ENCODE peak calls at places on chromosomes 3 and 15, in ten cellular contexts. One of them, this sample, is unnamed.

GRCh38 chr15:26882616-26883365 is 15.9 kb downstream of the GABRA5 start:
- DNase-seq in GM12892: no peak
- DNase-seq in spleen: no peak
- DNase-seq in sigmoid colon: no peak
- DNase-seq in stomach: no peak
- DNase-seq in HCT116: no peak
- DNase-seq in H1: no peak
- DNase-seq in upper lobe of left lung: peak
- DNase-seq in prostate gland: no peak
- DNase-seq in GM12891: no peak
- DNase-seq in this sample: no peak

GRCh38 chr3:159149633-159150032 is 347.8 kb downstream of the MFSD1 start:
- DNase-seq in GM12892: no peak
- DNase-seq in spleen: no peak
- DNase-seq in sigmoid colon: no peak
- DNase-seq in stomach: no peak
- DNase-seq in HCT116: no peak
- DNase-seq in H1: no peak
- DNase-seq in upper lobe of left lung: no peak
- DNase-seq in prostate gland: no peak
- DNase-seq in GM12891: no peak
- DNase-seq in this sample: no peak

GRCh38 chr15:69164807-69165636 is 4.6 kb downstream of the GLCE start:
- DNase-seq in GM12892: no peak
- DNase-seq in spleen: no peak
- DNase-seq in sigmoid colon: no peak
- DNase-seq in stomach: no peak
- DNase-seq in HCT116: no peak
- DNase-seq in H1: no peak
- DNase-seq in upper lobe of left lung: no peak
- DNase-seq in prostate gland: no peak
- DNase-seq in GM12891: no peak
- DNase-seq in this sample: no peak

GRCh38 chr3:28376424-28376823 is 27.8 kb upstream of the AZI2 start:
- DNase-seq in GM12892: no peak
- DNase-seq in spleen: no peak
- DNase-seq in sigmoid colon: no peak
- DNase-seq in stomach: no peak
- DNase-seq in HCT116: no peak
- DNase-seq in H1: no peak
- DNase-seq in upper lobe of left lung: no peak
- DNase-seq in prostate gland: no peak
- DNase-seq in GM12891: no peak
- DNase-seq in this sample: no peak

GRCh38 chr3:106837616-106838015 is 539.6 kb upstream of the CCDC54 start:
- DNase-seq in GM12892: no peak
- DNase-seq in spleen: no peak
- DNase-seq in sigmoid colon: no peak
- DNase-seq in stomach: no peak
- DNase-seq in HCT116: no peak
- DNase-seq in H1: no peak
- DNase-seq in upper lobe of left lung: no peak
- DNase-seq in prostate gland: no peak
- DNase-seq in GM12891: no peak
- DNase-seq in this sample: no peak

GRCh38 chr3:17300441-17300840 is 415.7 kb downstream of the PLCL2 start:
- DNase-seq in GM12892: no peak
- DNase-seq in spleen: no peak
- DNase-seq in sigmoid colon: no peak
- DNase-seq in stomach: no peak
- DNase-seq in HCT116: no peak
- DNase-seq in H1: no peak
- DNase-seq in upper lobe of left lung: no peak
- DNase-seq in prostate gland: no peak
- DNase-seq in GM12891: no peak
- DNase-seq in this sample: no peak

GRCh38 chr3:160616311-160616710 is 50.9 kb upstream of the KPNA4 start:
- DNase-seq in GM12892: no peak
- DNase-seq in spleen: no peak
- DNase-seq in sigmoid colon: no peak
- DNase-seq in stomach: no peak
- DNase-seq in HCT116: no peak
- DNase-seq in H1: no peak
- DNase-seq in upper lobe of left lung: no peak
- DNase-seq in prostate gland: no peak
- DNase-seq in GM12891: no peak
- DNase-seq in this sample: no peak

GRCh38 chr3:127712461-127712860 is 39.7 kb downstream of the ABTB1 start:
- DNase-seq in GM12892: no peak
- DNase-seq in spleen: peak
- DNase-seq in sigmoid colon: peak
- DNase-seq in stomach: no peak
- DNase-seq in HCT116: no peak
- DNase-seq in H1: no peak
- DNase-seq in upper lobe of left lung: no peak
- DNase-seq in prostate gland: no peak
- DNase-seq in GM12891: no peak
- DNase-seq in this sample: no peak

GRCh38 chr3:52068055-52068704 is 11.8 kb upstream of the DUSP7 start:
- DNase-seq in GM12892: no peak
- DNase-seq in spleen: no peak
- DNase-seq in sigmoid colon: no peak
- DNase-seq in stomach: no peak
- DNase-seq in HCT116: no peak
- DNase-seq in H1: no peak
- DNase-seq in upper lobe of left lung: no peak
- DNase-seq in prostate gland: no peak
- DNase-seq in GM12891: no peak
- DNase-seq in this sample: no peak

GRCh38 chr3:111072016-111072891 is 638 bp downstream of the NECTIN3 start:
- DNase-seq in GM12892: no peak
- DNase-seq in spleen: peak
- DNase-seq in sigmoid colon: peak
- DNase-seq in stomach: peak
- DNase-seq in HCT116: no peak
- DNase-seq in H1: no peak
- DNase-seq in upper lobe of left lung: peak
- DNase-seq in prostate gland: peak
- DNase-seq in GM12891: no peak
- DNase-seq in this sample: peak

GRCh38 chr15:70036585-70037343 is 61.0 kb downstream of the TLE3 start:
- DNase-seq in GM12892: peak
- DNase-seq in spleen: peak
- DNase-seq in sigmoid colon: no peak
- DNase-seq in stomach: peak
- DNase-seq in HCT116: no peak
- DNase-seq in H1: no peak
- DNase-seq in upper lobe of left lung: no peak
- DNase-seq in prostate gland: no peak
- DNase-seq in GM12891: no peak
- DNase-seq in this sample: peak

GRCh38 chr15:81271761-81272644 is 51.9 kb downstream of the STARD5 start:
- DNase-seq in GM12892: no peak
- DNase-seq in spleen: no peak
- DNase-seq in sigmoid colon: no peak
- DNase-seq in stomach: no peak
- DNase-seq in HCT116: no peak
- DNase-seq in H1: no peak
- DNase-seq in upper lobe of left lung: no peak
- DNase-seq in prostate gland: peak
- DNase-seq in GM12891: no peak
- DNase-seq in this sample: no peak

GRCh38 chr15:86016750-86017149 is 62.9 kb upstream of the AGBL1 start:
- DNase-seq in GM12892: no peak
- DNase-seq in spleen: no peak
- DNase-seq in sigmoid colon: no peak
- DNase-seq in stomach: no peak
- DNase-seq in HCT116: no peak
- DNase-seq in H1: no peak
- DNase-seq in upper lobe of left lung: no peak
- DNase-seq in prostate gland: no peak
- DNase-seq in GM12891: no peak
- DNase-seq in this sample: no peak

GRCh38 chr3:45397754-45398153 is 9.4 kb downstream of the LARS2 start:
- DNase-seq in GM12892: no peak
- DNase-seq in spleen: no peak
- DNase-seq in sigmoid colon: no peak
- DNase-seq in stomach: no peak
- DNase-seq in HCT116: no peak
- DNase-seq in H1: no peak
- DNase-seq in upper lobe of left lung: no peak
- DNase-seq in prostate gland: no peak
- DNase-seq in GM12891: no peak
- DNase-seq in this sample: no peak

DNA sequence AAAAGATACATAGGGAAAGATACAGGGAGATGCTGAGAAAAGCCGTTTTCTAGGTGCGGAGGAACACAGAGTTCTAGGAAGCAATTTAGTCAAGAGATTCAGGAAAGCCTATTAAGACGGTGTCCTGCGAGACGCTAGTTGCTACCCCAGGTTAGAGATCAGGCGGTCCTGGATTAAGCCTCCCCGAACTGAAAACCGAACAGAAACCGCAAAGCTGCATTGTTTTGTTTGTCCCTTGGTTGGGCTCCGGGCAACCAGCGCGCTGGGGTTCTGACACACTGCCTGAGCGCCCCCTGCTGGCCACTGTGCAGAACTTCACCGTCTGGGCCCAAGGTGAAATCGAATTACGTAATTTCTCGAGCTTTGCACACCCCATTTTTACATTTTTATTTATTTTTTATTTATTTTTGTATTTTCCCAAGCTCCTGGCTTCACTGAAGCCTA is 37.3 kb upstream of the NDUFB4 start:
- DNase-seq in GM12892: peak
- DNase-seq in spleen: peak
- DNase-seq in sigmoid colon: peak
- DNase-seq in stomach: peak
- DNase-seq in HCT116: peak
- DNase-seq in H1: no peak
- DNase-seq in upper lobe of left lung: peak
- DNase-seq in prostate gland: peak
- DNase-seq in GM12891: peak
- DNase-seq in this sample: peak
- TF ChIP-seq POLR2A in GM12892: no peak
- TF ChIP-seq POLR2A in spleen: no peak
- TF ChIP-seq POLR2A in sigmoid colon: no peak
- TF ChIP-seq POLR2A in stomach: no peak
- TF ChIP-seq POLR2A in HCT116: no peak
- TF ChIP-seq POLR2A in H1: no peak
- TF ChIP-seq POLR2A in upper lobe of left lung: no peak
- TF ChIP-seq POLR2A in prostate gland: no peak
- TF ChIP-seq POLR2A in GM12891: no peak
- TF ChIP-seq POLR2A in this sample: no peak

GRCh38 chr3:149016669-149017541 is 25.6 kb downstream of the GYG1 start:
- DNase-seq in GM12892: no peak
- DNase-seq in spleen: no peak
- DNase-seq in sigmoid colon: no peak
- DNase-seq in stomach: no peak
- DNase-seq in HCT116: no peak
- DNase-seq in H1: no peak
- DNase-seq in upper lobe of left lung: no peak
- DNase-seq in prostate gland: no peak
- DNase-seq in GM12891: no peak
- DNase-seq in this sample: no peak
- TF ChIP-seq POLR2AphosphoS5 in GM12892: no peak
- TF ChIP-seq POLR2AphosphoS5 in spleen: no peak
- TF ChIP-seq POLR2AphosphoS5 in sigmoid colon: no peak
- TF ChIP-seq POLR2AphosphoS5 in stomach: peak
- TF ChIP-seq POLR2AphosphoS5 in HCT116: no peak
- TF ChIP-seq POLR2AphosphoS5 in H1: no peak
- TF ChIP-seq POLR2AphosphoS5 in upper lobe of left lung: no peak
- TF ChIP-seq POLR2AphosphoS5 in prostate gland: peak
- TF ChIP-seq POLR2AphosphoS5 in GM12891: no peak
- TF ChIP-seq POLR2AphosphoS5 in this sample: no peak

DNA sequence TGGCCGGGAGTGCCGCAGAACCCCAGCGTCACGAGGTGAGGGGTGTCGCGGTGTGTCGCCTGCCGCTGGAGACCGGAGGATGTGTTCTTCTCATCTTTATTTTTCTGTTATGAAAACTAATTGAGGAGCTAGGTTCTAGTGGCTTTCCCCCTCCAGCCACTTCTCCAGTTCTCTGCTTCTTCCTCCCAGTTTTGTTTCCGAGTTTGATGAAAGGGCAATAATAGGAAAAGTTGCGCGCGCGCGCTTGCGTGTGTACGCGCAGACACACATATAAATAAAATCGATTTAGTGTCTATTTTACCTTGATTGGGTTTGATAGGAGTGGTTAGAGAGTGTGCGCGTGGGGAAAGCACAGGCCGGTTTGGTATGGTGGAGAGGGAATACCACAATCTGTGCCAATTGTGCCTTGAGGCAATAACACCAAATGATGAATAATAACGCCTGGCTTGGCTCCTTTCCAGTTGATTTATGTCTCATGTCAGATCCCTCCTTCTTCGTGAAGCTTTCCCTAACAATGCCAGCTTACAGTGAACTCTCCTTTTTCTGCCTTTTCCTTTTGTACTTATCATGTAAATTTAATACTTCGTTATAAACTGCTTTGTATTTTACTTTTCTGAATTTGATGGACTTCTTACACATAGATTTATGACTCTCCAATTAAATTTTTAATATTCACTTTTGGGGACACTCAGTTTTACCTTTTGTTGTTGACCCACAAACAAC is 1.5 kb downstream of the TIPARP start:
- DNase-seq in GM12892: no peak
- DNase-seq in spleen: no peak
- DNase-seq in sigmoid colon: peak
- DNase-seq in stomach: peak
- DNase-seq in HCT116: peak
- DNase-seq in H1: no peak
- DNase-seq in upper lobe of left lung: no peak
- DNase-seq in prostate gland: peak
- DNase-seq in GM12891: no peak
- DNase-seq in this sample: peak
- TF ChIP-seq POLR2A in GM12892: no peak
- TF ChIP-seq POLR2A in spleen: no peak
- TF ChIP-seq POLR2A in sigmoid colon: no peak
- TF ChIP-seq POLR2A in stomach: no peak
- TF ChIP-seq POLR2A in HCT116: no peak
- TF ChIP-seq POLR2A in H1: no peak
- TF ChIP-seq POLR2A in upper lobe of left lung: no peak
- TF ChIP-seq POLR2A in prostate gland: no peak
- TF ChIP-seq POLR2A in GM12891: no peak
- TF ChIP-seq POLR2A in this sample: no peak

GRCh38 chr3:189003410-189003809 is 168.4 kb upstream of the TPRG1 start:
- DNase-seq in GM12892: no peak
- DNase-seq in spleen: no peak
- DNase-seq in sigmoid colon: no peak
- DNase-seq in stomach: no peak
- DNase-seq in HCT116: no peak
- DNase-seq in H1: no peak
- DNase-seq in upper lobe of left lung: no peak
- DNase-seq in prostate gland: no peak
- DNase-seq in GM12891: no peak
- DNase-seq in this sample: no peak

DNA sequence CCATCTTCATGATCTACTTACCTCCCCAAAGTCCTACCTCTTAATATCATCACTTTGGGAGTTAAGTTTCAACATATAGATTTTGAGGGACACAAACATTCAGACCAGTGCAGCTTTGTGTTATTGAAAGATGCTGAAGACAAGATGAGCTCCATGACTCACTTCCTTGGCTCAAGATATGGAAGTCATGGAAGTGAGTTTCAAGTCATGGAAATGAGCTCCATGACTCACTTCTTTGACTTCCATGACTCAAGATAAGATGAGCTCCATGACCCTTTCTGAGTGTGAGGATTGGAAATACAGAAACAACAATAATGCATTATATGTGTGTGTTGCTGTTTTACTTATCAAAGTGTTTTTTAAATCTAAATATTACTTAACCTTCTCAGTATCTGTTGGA is 170.2 kb upstream of the TPRG1 start:
- DNase-seq in GM12892: no peak
- DNase-seq in spleen: no peak
- DNase-seq in sigmoid colon: no peak
- DNase-seq in stomach: no peak
- DNase-seq in HCT116: peak
- DNase-seq in H1: no peak
- DNase-seq in upper lobe of left lung: no peak
- DNase-seq in prostate gland: no peak
- DNase-seq in GM12891: no peak
- DNase-seq in this sample: no peak
- TF ChIP-seq POLR2AphosphoS5 in GM12892: no peak
- TF ChIP-seq POLR2AphosphoS5 in spleen: no peak
- TF ChIP-seq POLR2AphosphoS5 in sigmoid colon: no peak
- TF ChIP-seq POLR2AphosphoS5 in stomach: no peak
- TF ChIP-seq POLR2AphosphoS5 in HCT116: no peak
- TF ChIP-seq POLR2AphosphoS5 in H1: no peak
- TF ChIP-seq POLR2AphosphoS5 in upper lobe of left lung: no peak
- TF ChIP-seq POLR2AphosphoS5 in prostate gland: no peak
- TF ChIP-seq POLR2AphosphoS5 in GM12891: no peak
- TF ChIP-seq POLR2AphosphoS5 in this sample: no peak